ENCODE peak calls at places on chromosomes 13 and 19, in ten cellular contexts. One of them, this sample, is unnamed.

GRCh38 chr13:95968906-95969305 is 84.3 kb downstream of the UGGT2 start:
- DNase-seq in naive thymus-derived CD8-positive, alpha-beta T cell: no peak
- DNase-seq in neural crest cell: no peak
- DNase-seq in T-helper 9 cell: no peak
- DNase-seq in LHCN-M2: no peak
- DNase-seq in stimulated activated CD4-positive, alpha-beta T cell treated with anti-CD3 and anti-CD28 coated beads, Interleukin-4, amount 100 ng/mL, for 48 hours: no peak
- DNase-seq in Ammon's horn: no peak
- DNase-seq in GOT3: no peak
- DNase-seq in activated CD4-positive, alpha-beta T cell treated with anti-CD3 and anti-CD28 coated beads, Interleukin-2, amount 50 U/mL, for 48 hours: no peak
- DNase-seq in NCI-H774: no peak
- DNase-seq in this sample: no peak

GRCh38 chr19:32676186-32676894 is 692 bp downstream of the RGS9BP start:
- DNase-seq in naive thymus-derived CD8-positive, alpha-beta T cell: peak; percentile 34
- DNase-seq in neural crest cell: no peak
- DNase-seq in T-helper 9 cell: peak; percentile 5
- DNase-seq in LHCN-M2: no peak
- DNase-seq in stimulated activated CD4-positive, alpha-beta T cell treated with anti-CD3 and anti-CD28 coated beads, Interleukin-4, amount 100 ng/mL, for 48 hours: no peak
- DNase-seq in Ammon's horn: no peak
- DNase-seq in GOT3: no peak
- DNase-seq in activated CD4-positive, alpha-beta T cell treated with anti-CD3 and anti-CD28 coated beads, Interleukin-2, amount 50 U/mL, for 48 hours: peak; percentile 11
- DNase-seq in NCI-H774: peak; percentile 12
- DNase-seq in this sample: no peak

GRCh38 chr19:31312004-31312403 is 37.2 kb downstream of the TSHZ3 start:
- DNase-seq in naive thymus-derived CD8-positive, alpha-beta T cell: no peak
- DNase-seq in neural crest cell: no peak
- DNase-seq in T-helper 9 cell: no peak
- DNase-seq in LHCN-M2: peak; percentile 70
- DNase-seq in stimulated activated CD4-positive, alpha-beta T cell treated with anti-CD3 and anti-CD28 coated beads, Interleukin-4, amount 100 ng/mL, for 48 hours: peak; percentile 40
- DNase-seq in Ammon's horn: no peak
- DNase-seq in GOT3: peak; percentile 7
- DNase-seq in activated CD4-positive, alpha-beta T cell treated with anti-CD3 and anti-CD28 coated beads, Interleukin-2, amount 50 U/mL, for 48 hours: peak; percentile 28
- DNase-seq in NCI-H774: no peak
- DNase-seq in this sample: peak; percentile 96

GRCh38 chr19:6249296-6249695 is 30.5 kb downstream of the MLLT1 start:
- DNase-seq in naive thymus-derived CD8-positive, alpha-beta T cell: no peak
- DNase-seq in neural crest cell: no peak
- DNase-seq in T-helper 9 cell: no peak
- DNase-seq in LHCN-M2: no peak
- DNase-seq in stimulated activated CD4-positive, alpha-beta T cell treated with anti-CD3 and anti-CD28 coated beads, Interleukin-4, amount 100 ng/mL, for 48 hours: no peak
- DNase-seq in Ammon's horn: peak; percentile 77
- DNase-seq in GOT3: no peak
- DNase-seq in activated CD4-positive, alpha-beta T cell treated with anti-CD3 and anti-CD28 coated beads, Interleukin-2, amount 50 U/mL, for 48 hours: no peak
- DNase-seq in NCI-H774: no peak
- DNase-seq in this sample: peak; percentile 76

GRCh38 chr19:18939922-18940775 is 868 bp downstream of the HOMER3 start:
- DNase-seq in naive thymus-derived CD8-positive, alpha-beta T cell: no peak
- DNase-seq in neural crest cell: peak; percentile 35
- DNase-seq in T-helper 9 cell: no peak
- DNase-seq in LHCN-M2: peak; percentile 88
- DNase-seq in stimulated activated CD4-positive, alpha-beta T cell treated with anti-CD3 and anti-CD28 coated beads, Interleukin-4, amount 100 ng/mL, for 48 hours: no peak
- DNase-seq in Ammon's horn: peak; percentile 29
- DNase-seq in GOT3: peak; percentile 10
- DNase-seq in activated CD4-positive, alpha-beta T cell treated with anti-CD3 and anti-CD28 coated beads, Interleukin-2, amount 50 U/mL, for 48 hours: no peak
- DNase-seq in NCI-H774: no peak
- DNase-seq in this sample: peak; percentile 99

GRCh38 chr13:99796175-99796819 is 175.3 kb downstream of the ZIC5 start:
- DNase-seq in naive thymus-derived CD8-positive, alpha-beta T cell: no peak
- DNase-seq in neural crest cell: peak; percentile 79
- DNase-seq in T-helper 9 cell: no peak
- DNase-seq in LHCN-M2: peak; percentile 46
- DNase-seq in stimulated activated CD4-positive, alpha-beta T cell treated with anti-CD3 and anti-CD28 coated beads, Interleukin-4, amount 100 ng/mL, for 48 hours: peak; percentile 13
- DNase-seq in Ammon's horn: no peak
- DNase-seq in GOT3: no peak
- DNase-seq in activated CD4-positive, alpha-beta T cell treated with anti-CD3 and anti-CD28 coated beads, Interleukin-2, amount 50 U/mL, for 48 hours: peak; percentile 34
- DNase-seq in NCI-H774: no peak
- DNase-seq in this sample: no peak

GRCh38 chr19:1265611-1266115 is 3.5 kb upstream of the CIRBP start:
- DNase-seq in naive thymus-derived CD8-positive, alpha-beta T cell: no peak
- DNase-seq in neural crest cell: no peak
- DNase-seq in T-helper 9 cell: no peak
- DNase-seq in LHCN-M2: peak; percentile 95
- DNase-seq in stimulated activated CD4-positive, alpha-beta T cell treated with anti-CD3 and anti-CD28 coated beads, Interleukin-4, amount 100 ng/mL, for 48 hours: no peak
- DNase-seq in Ammon's horn: no peak
- DNase-seq in GOT3: peak; percentile 91
- DNase-seq in activated CD4-positive, alpha-beta T cell treated with anti-CD3 and anti-CD28 coated beads, Interleukin-2, amount 50 U/mL, for 48 hours: no peak
- DNase-seq in NCI-H774: no peak
- DNase-seq in this sample: peak; percentile 99

GRCh38 chr19:16398530-16399241 is 73.1 kb downstream of the EPS15L1 start:
- DNase-seq in naive thymus-derived CD8-positive, alpha-beta T cell: no peak
- DNase-seq in neural crest cell: no peak
- DNase-seq in T-helper 9 cell: no peak
- DNase-seq in LHCN-M2: no peak
- DNase-seq in stimulated activated CD4-positive, alpha-beta T cell treated with anti-CD3 and anti-CD28 coated beads, Interleukin-4, amount 100 ng/mL, for 48 hours: no peak
- DNase-seq in Ammon's horn: peak; percentile 40
- DNase-seq in GOT3: no peak
- DNase-seq in activated CD4-positive, alpha-beta T cell treated with anti-CD3 and anti-CD28 coated beads, Interleukin-2, amount 50 U/mL, for 48 hours: no peak
- DNase-seq in NCI-H774: no peak
- DNase-seq in this sample: no peak

GRCh38 chr19:35247526-35248309 is 1.1 kb upstream of the LSR start:
- DNase-seq in naive thymus-derived CD8-positive, alpha-beta T cell: peak; percentile 41
- DNase-seq in neural crest cell: no peak
- DNase-seq in T-helper 9 cell: peak; percentile 40
- DNase-seq in LHCN-M2: no peak
- DNase-seq in stimulated activated CD4-positive, alpha-beta T cell treated with anti-CD3 and anti-CD28 coated beads, Interleukin-4, amount 100 ng/mL, for 48 hours: no peak
- DNase-seq in Ammon's horn: no peak
- DNase-seq in GOT3: no peak
- DNase-seq in activated CD4-positive, alpha-beta T cell treated with anti-CD3 and anti-CD28 coated beads, Interleukin-2, amount 50 U/mL, for 48 hours: peak; percentile 68
- DNase-seq in NCI-H774: peak; percentile 91
- DNase-seq in this sample: no peak

GRCh38 chr19:48696353-48697010 is 711 bp downstream of the FUT2 start:
- DNase-seq in naive thymus-derived CD8-positive, alpha-beta T cell: no peak
- DNase-seq in neural crest cell: no peak
- DNase-seq in T-helper 9 cell: no peak
- DNase-seq in LHCN-M2: no peak
- DNase-seq in stimulated activated CD4-positive, alpha-beta T cell treated with anti-CD3 and anti-CD28 coated beads, Interleukin-4, amount 100 ng/mL, for 48 hours: no peak
- DNase-seq in Ammon's horn: no peak
- DNase-seq in GOT3: no peak
- DNase-seq in activated CD4-positive, alpha-beta T cell treated with anti-CD3 and anti-CD28 coated beads, Interleukin-2, amount 50 U/mL, for 48 hours: no peak
- DNase-seq in NCI-H774: no peak
- DNase-seq in this sample: peak; percentile 78

GRCh38 chr19:12772323-12772722 is 3.0 kb downstream of the HOOK2 start:
- DNase-seq in naive thymus-derived CD8-positive, alpha-beta T cell: no peak
- DNase-seq in neural crest cell: no peak
- DNase-seq in T-helper 9 cell: no peak
- DNase-seq in LHCN-M2: no peak
- DNase-seq in stimulated activated CD4-positive, alpha-beta T cell treated with anti-CD3 and anti-CD28 coated beads, Interleukin-4, amount 100 ng/mL, for 48 hours: no peak
- DNase-seq in Ammon's horn: no peak
- DNase-seq in GOT3: no peak
- DNase-seq in activated CD4-positive, alpha-beta T cell treated with anti-CD3 and anti-CD28 coated beads, Interleukin-2, amount 50 U/mL, for 48 hours: no peak
- DNase-seq in NCI-H774: no peak
- DNase-seq in this sample: peak; percentile 76

GRCh38 chr19:17089238-17089637 is 13.7 kb downstream of the MYO9B start:
- DNase-seq in naive thymus-derived CD8-positive, alpha-beta T cell: no peak
- DNase-seq in neural crest cell: no peak
- DNase-seq in T-helper 9 cell: no peak
- DNase-seq in LHCN-M2: no peak
- DNase-seq in stimulated activated CD4-positive, alpha-beta T cell treated with anti-CD3 and anti-CD28 coated beads, Interleukin-4, amount 100 ng/mL, for 48 hours: no peak
- DNase-seq in Ammon's horn: no peak
- DNase-seq in GOT3: no peak
- DNase-seq in activated CD4-positive, alpha-beta T cell treated with anti-CD3 and anti-CD28 coated beads, Interleukin-2, amount 50 U/mL, for 48 hours: no peak
- DNase-seq in NCI-H774: no peak
- DNase-seq in this sample: peak; percentile 84

GRCh38 chr13:106274551-106275208 is 260.8 kb downstream of the EFNB2 start:
- DNase-seq in naive thymus-derived CD8-positive, alpha-beta T cell: no peak
- DNase-seq in neural crest cell: no peak
- DNase-seq in T-helper 9 cell: no peak
- DNase-seq in LHCN-M2: peak; percentile 34
- DNase-seq in stimulated activated CD4-positive, alpha-beta T cell treated with anti-CD3 and anti-CD28 coated beads, Interleukin-4, amount 100 ng/mL, for 48 hours: no peak
- DNase-seq in Ammon's horn: no peak
- DNase-seq in GOT3: no peak
- DNase-seq in activated CD4-positive, alpha-beta T cell treated with anti-CD3 and anti-CD28 coated beads, Interleukin-2, amount 50 U/mL, for 48 hours: no peak
- DNase-seq in NCI-H774: no peak
- DNase-seq in this sample: no peak

GRCh38 chr19:42286349-42287016 is 15.4 kb upstream of the PRR19 start:
- DNase-seq in naive thymus-derived CD8-positive, alpha-beta T cell: no peak
- DNase-seq in neural crest cell: no peak
- DNase-seq in T-helper 9 cell: no peak
- DNase-seq in LHCN-M2: no peak
- DNase-seq in stimulated activated CD4-positive, alpha-beta T cell treated with anti-CD3 and anti-CD28 coated beads, Interleukin-4, amount 100 ng/mL, for 48 hours: no peak
- DNase-seq in Ammon's horn: no peak
- DNase-seq in GOT3: no peak
- DNase-seq in activated CD4-positive, alpha-beta T cell treated with anti-CD3 and anti-CD28 coated beads, Interleukin-2, amount 50 U/mL, for 48 hours: no peak
- DNase-seq in NCI-H774: no peak
- DNase-seq in this sample: peak; percentile 98

GRCh38 chr19:49949735-49950589 is 11.0 kb downstream of the SIGLEC11 start:
- DNase-seq in naive thymus-derived CD8-positive, alpha-beta T cell: no peak
- DNase-seq in neural crest cell: no peak
- DNase-seq in T-helper 9 cell: no peak
- DNase-seq in LHCN-M2: peak; percentile 50
- DNase-seq in stimulated activated CD4-positive, alpha-beta T cell treated with anti-CD3 and anti-CD28 coated beads, Interleukin-4, amount 100 ng/mL, for 48 hours: no peak
- DNase-seq in Ammon's horn: no peak
- DNase-seq in GOT3: no peak
- DNase-seq in activated CD4-positive, alpha-beta T cell treated with anti-CD3 and anti-CD28 coated beads, Interleukin-2, amount 50 U/mL, for 48 hours: no peak
- DNase-seq in NCI-H774: no peak
- DNase-seq in this sample: peak; percentile 88

GRCh38 chr19:341386-342127 is 3.0 kb downstream of the MIER2 start:
- DNase-seq in naive thymus-derived CD8-positive, alpha-beta T cell: no peak
- DNase-seq in neural crest cell: no peak
- DNase-seq in T-helper 9 cell: no peak
- DNase-seq in LHCN-M2: no peak
- DNase-seq in stimulated activated CD4-positive, alpha-beta T cell treated with anti-CD3 and anti-CD28 coated beads, Interleukin-4, amount 100 ng/mL, for 48 hours: no peak
- DNase-seq in Ammon's horn: no peak
- DNase-seq in GOT3: no peak
- DNase-seq in activated CD4-positive, alpha-beta T cell treated with anti-CD3 and anti-CD28 coated beads, Interleukin-2, amount 50 U/mL, for 48 hours: no peak
- DNase-seq in NCI-H774: no peak
- DNase-seq in this sample: peak; percentile 58

GRCh38 chr13:76129305-76130040 is 493.3 kb downstream of the LMO7 start:
- DNase-seq in naive thymus-derived CD8-positive, alpha-beta T cell: no peak
- DNase-seq in neural crest cell: no peak
- DNase-seq in T-helper 9 cell: no peak
- DNase-seq in LHCN-M2: no peak
- DNase-seq in stimulated activated CD4-positive, alpha-beta T cell treated with anti-CD3 and anti-CD28 coated beads, Interleukin-4, amount 100 ng/mL, for 48 hours: no peak
- DNase-seq in Ammon's horn: no peak
- DNase-seq in GOT3: no peak
- DNase-seq in activated CD4-positive, alpha-beta T cell treated with anti-CD3 and anti-CD28 coated beads, Interleukin-2, amount 50 U/mL, for 48 hours: no peak
- DNase-seq in NCI-H774: no peak
- DNase-seq in this sample: no peak

GRCh38 chr19:36139120-36139472 is 770 bp upstream of the CAPNS1 start:
- DNase-seq in naive thymus-derived CD8-positive, alpha-beta T cell: no peak
- DNase-seq in neural crest cell: no peak
- DNase-seq in T-helper 9 cell: no peak
- DNase-seq in LHCN-M2: no peak
- DNase-seq in stimulated activated CD4-positive, alpha-beta T cell treated with anti-CD3 and anti-CD28 coated beads, Interleukin-4, amount 100 ng/mL, for 48 hours: no peak
- DNase-seq in Ammon's horn: no peak
- DNase-seq in GOT3: no peak
- DNase-seq in activated CD4-positive, alpha-beta T cell treated with anti-CD3 and anti-CD28 coated beads, Interleukin-2, amount 50 U/mL, for 48 hours: no peak
- DNase-seq in NCI-H774: no peak
- DNase-seq in this sample: no peak

GRCh38 chr19:1767464-1767933 is 14.2 kb downstream of the ONECUT3 start:
- DNase-seq in naive thymus-derived CD8-positive, alpha-beta T cell: peak; percentile 69
- DNase-seq in neural crest cell: peak; percentile 78
- DNase-seq in T-helper 9 cell: peak; percentile 61
- DNase-seq in LHCN-M2: no peak
- DNase-seq in stimulated activated CD4-positive, alpha-beta T cell treated with anti-CD3 and anti-CD28 coated beads, Interleukin-4, amount 100 ng/mL, for 48 hours: peak; percentile 63
- DNase-seq in Ammon's horn: peak; percentile 12
- DNase-seq in GOT3: no peak
- DNase-seq in activated CD4-positive, alpha-beta T cell treated with anti-CD3 and anti-CD28 coated beads, Interleukin-2, amount 50 U/mL, for 48 hours: peak; percentile 64
- DNase-seq in NCI-H774: peak; percentile 5
- DNase-seq in this sample: peak; percentile 99

GRCh38 chr13:102688306-102688973 is 6.4 kb downstream of the METTL21C start:
- DNase-seq in naive thymus-derived CD8-positive, alpha-beta T cell: no peak
- DNase-seq in neural crest cell: no peak
- DNase-seq in T-helper 9 cell: no peak
- DNase-seq in LHCN-M2: no peak
- DNase-seq in stimulated activated CD4-positive, alpha-beta T cell treated with anti-CD3 and anti-CD28 coated beads, Interleukin-4, amount 100 ng/mL, for 48 hours: no peak
- DNase-seq in Ammon's horn: no peak
- DNase-seq in GOT3: no peak
- DNase-seq in activated CD4-positive, alpha-beta T cell treated with anti-CD3 and anti-CD28 coated beads, Interleukin-2, amount 50 U/mL, for 48 hours: no peak
- DNase-seq in NCI-H774: no peak
- DNase-seq in this sample: peak; percentile 1

GRCh38 chr19:10332158-10332964 is 968 bp downstream of the RAVER1 start:
- DNase-seq in naive thymus-derived CD8-positive, alpha-beta T cell: no peak
- DNase-seq in neural crest cell: no peak
- DNase-seq in T-helper 9 cell: no peak
- DNase-seq in LHCN-M2: no peak
- DNase-seq in stimulated activated CD4-positive, alpha-beta T cell treated with anti-CD3 and anti-CD28 coated beads, Interleukin-4, amount 100 ng/mL, for 48 hours: no peak
- DNase-seq in Ammon's horn: no peak
- DNase-seq in GOT3: no peak
- DNase-seq in activated CD4-positive, alpha-beta T cell treated with anti-CD3 and anti-CD28 coated beads, Interleukin-2, amount 50 U/mL, for 48 hours: no peak
- DNase-seq in NCI-H774: no peak
- DNase-seq in this sample: peak; percentile 86

GRCh38 chr13:46622918-46623256 is 69.9 kb downstream of the LRCH1 start:
- DNase-seq in naive thymus-derived CD8-positive, alpha-beta T cell: no peak
- DNase-seq in neural crest cell: no peak
- DNase-seq in T-helper 9 cell: no peak
- DNase-seq in LHCN-M2: peak; percentile 81
- DNase-seq in stimulated activated CD4-positive, alpha-beta T cell treated with anti-CD3 and anti-CD28 coated beads, Interleukin-4, amount 100 ng/mL, for 48 hours: no peak
- DNase-seq in Ammon's horn: peak; percentile 85
- DNase-seq in GOT3: peak; percentile 6
- DNase-seq in activated CD4-positive, alpha-beta T cell treated with anti-CD3 and anti-CD28 coated beads, Interleukin-2, amount 50 U/mL, for 48 hours: no peak
- DNase-seq in NCI-H774: no peak
- DNase-seq in this sample: no peak

GRCh38 chr13:30422056-30422914 is at the start of gene UBE2L5:
- DNase-seq in naive thymus-derived CD8-positive, alpha-beta T cell: peak; percentile 59
- DNase-seq in neural crest cell: peak; percentile 62
- DNase-seq in T-helper 9 cell: peak; percentile 67
- DNase-seq in LHCN-M2: peak; percentile 50
- DNase-seq in stimulated activated CD4-positive, alpha-beta T cell treated with anti-CD3 and anti-CD28 coated beads, Interleukin-4, amount 100 ng/mL, for 48 hours: peak; percentile 49
- DNase-seq in Ammon's horn: peak; percentile 83
- DNase-seq in GOT3: no peak
- DNase-seq in activated CD4-positive, alpha-beta T cell treated with anti-CD3 and anti-CD28 coated beads, Interleukin-2, amount 50 U/mL, for 48 hours: peak; percentile 74
- DNase-seq in NCI-H774: peak; percentile 15
- DNase-seq in this sample: peak; percentile 92

GRCh38 chr19:13275016-13275722 is 125.0 kb downstream of the IER2 start:
- DNase-seq in naive thymus-derived CD8-positive, alpha-beta T cell: no peak
- DNase-seq in neural crest cell: no peak
- DNase-seq in T-helper 9 cell: no peak
- DNase-seq in LHCN-M2: no peak
- DNase-seq in stimulated activated CD4-positive, alpha-beta T cell treated with anti-CD3 and anti-CD28 coated beads, Interleukin-4, amount 100 ng/mL, for 48 hours: no peak
- DNase-seq in Ammon's horn: no peak
- DNase-seq in GOT3: no peak
- DNase-seq in activated CD4-positive, alpha-beta T cell treated with anti-CD3 and anti-CD28 coated beads, Interleukin-2, amount 50 U/mL, for 48 hours: no peak
- DNase-seq in NCI-H774: no peak
- DNase-seq in this sample: no peak

GRCh38 chr13:35887028-35887666 is 244.0 kb downstream of the DCLK1 start:
- DNase-seq in naive thymus-derived CD8-positive, alpha-beta T cell: no peak
- DNase-seq in neural crest cell: no peak
- DNase-seq in T-helper 9 cell: no peak
- DNase-seq in LHCN-M2: no peak
- DNase-seq in stimulated activated CD4-positive, alpha-beta T cell treated with anti-CD3 and anti-CD28 coated beads, Interleukin-4, amount 100 ng/mL, for 48 hours: no peak
- DNase-seq in Ammon's horn: no peak
- DNase-seq in GOT3: no peak
- DNase-seq in activated CD4-positive, alpha-beta T cell treated with anti-CD3 and anti-CD28 coated beads, Interleukin-2, amount 50 U/mL, for 48 hours: no peak
- DNase-seq in NCI-H774: no peak
- DNase-seq in this sample: no peak

GRCh38 chr13:106318941-106319411 is 216.5 kb downstream of the EFNB2 start:
- DNase-seq in naive thymus-derived CD8-positive, alpha-beta T cell: no peak
- DNase-seq in neural crest cell: no peak
- DNase-seq in T-helper 9 cell: no peak
- DNase-seq in LHCN-M2: peak; percentile 81
- DNase-seq in stimulated activated CD4-positive, alpha-beta T cell treated with anti-CD3 and anti-CD28 coated beads, Interleukin-4, amount 100 ng/mL, for 48 hours: no peak
- DNase-seq in Ammon's horn: no peak
- DNase-seq in GOT3: no peak
- DNase-seq in activated CD4-positive, alpha-beta T cell treated with anti-CD3 and anti-CD28 coated beads, Interleukin-2, amount 50 U/mL, for 48 hours: no peak
- DNase-seq in NCI-H774: no peak
- DNase-seq in this sample: peak; percentile 91

GRCh38 chr19:19447536-19448237 is 42.2 kb downstream of the GATAD2A start:
- DNase-seq in naive thymus-derived CD8-positive, alpha-beta T cell: peak; percentile 42
- DNase-seq in neural crest cell: no peak
- DNase-seq in T-helper 9 cell: peak; percentile 35
- DNase-seq in LHCN-M2: no peak
- DNase-seq in stimulated activated CD4-positive, alpha-beta T cell treated with anti-CD3 and anti-CD28 coated beads, Interleukin-4, amount 100 ng/mL, for 48 hours: no peak
- DNase-seq in Ammon's horn: no peak
- DNase-seq in GOT3: no peak
- DNase-seq in activated CD4-positive, alpha-beta T cell treated with anti-CD3 and anti-CD28 coated beads, Interleukin-2, amount 50 U/mL, for 48 hours: peak; percentile 33
- DNase-seq in NCI-H774: no peak
- DNase-seq in this sample: no peak

GRCh38 chr13:19321222-19321621 is 139.6 kb upstream of the TUBA3C start:
- DNase-seq in naive thymus-derived CD8-positive, alpha-beta T cell: no peak
- DNase-seq in neural crest cell: no peak
- DNase-seq in T-helper 9 cell: no peak
- DNase-seq in LHCN-M2: no peak
- DNase-seq in stimulated activated CD4-positive, alpha-beta T cell treated with anti-CD3 and anti-CD28 coated beads, Interleukin-4, amount 100 ng/mL, for 48 hours: no peak
- DNase-seq in Ammon's horn: no peak
- DNase-seq in GOT3: no peak
- DNase-seq in activated CD4-positive, alpha-beta T cell treated with anti-CD3 and anti-CD28 coated beads, Interleukin-2, amount 50 U/mL, for 48 hours: no peak
- DNase-seq in NCI-H774: no peak
- DNase-seq in this sample: no peak